ENCODE peak calls at places on chromosome 17, in six cellular contexts. One of them, this sample, is unnamed.

GRCh38 chr17:33653389-33653788 is 360.3 kb upstream of the ASIC2 start:
- DNase-seq in epithelial cell of esophagus: no peak
- DNase-seq in thoracic aorta: no peak
- DNase-seq in activated CD8-positive, alpha-beta T cell treated with anti-CD3 and anti-CD28 coated beads for 36 hours: no peak
- DNase-seq in A549: no peak
- DNase-seq in right atrium auricular region: no peak
- DNase-seq in this sample: no peak

GRCh38 chr17:76912585-76912984 is 44.4 kb downstream of the MGAT5B start:
- DNase-seq in thoracic aorta: no peak
- DNase-seq in activated CD8-positive, alpha-beta T cell treated with anti-CD3 and anti-CD28 coated beads for 36 hours: no peak
- DNase-seq in epithelial cell of esophagus: no peak
- DNase-seq in A549: no peak
- DNase-seq in right atrium auricular region: no peak
- DNase-seq in this sample: no peak

GRCh38 chr17:16378631-16379282 is 2.1 kb upstream of the UBB start:
- DNase-seq in A549: peak; percentile 78
- DNase-seq in epithelial cell of esophagus: peak; percentile 99
- DNase-seq in activated CD8-positive, alpha-beta T cell treated with anti-CD3 and anti-CD28 coated beads for 36 hours: no peak
- DNase-seq in thoracic aorta: no peak
- DNase-seq in right atrium auricular region: no peak
- DNase-seq in this sample: no peak

GRCh38 chr17:77838748-77839147 is 119.8 kb upstream of the TNRC6C start:
- DNase-seq in right atrium auricular region: no peak
- DNase-seq in activated CD8-positive, alpha-beta T cell treated with anti-CD3 and anti-CD28 coated beads for 36 hours: no peak
- DNase-seq in thoracic aorta: no peak
- DNase-seq in A549: no peak
- DNase-seq in epithelial cell of esophagus: no peak
- DNase-seq in this sample: no peak

GRCh38 chr17:77494664-77495435 is 354.1 kb downstream of the SEC14L1 start:
- DNase-seq in activated CD8-positive, alpha-beta T cell treated with anti-CD3 and anti-CD28 coated beads for 36 hours: peak; percentile 81
- DNase-seq in right atrium auricular region: peak; percentile 85
- DNase-seq in A549: peak; percentile 77
- DNase-seq in thoracic aorta: peak; percentile 49
- DNase-seq in epithelial cell of esophagus: peak; percentile 63
- DNase-seq in this sample: peak; percentile 87

GRCh38 chr17:68600123-68600880 is 865 bp downstream of the FAM20A start:
- DNase-seq in A549: peak; percentile 28
- DNase-seq in right atrium auricular region: no peak
- DNase-seq in thoracic aorta: no peak
- DNase-seq in epithelial cell of esophagus: peak; percentile 46
- DNase-seq in activated CD8-positive, alpha-beta T cell treated with anti-CD3 and anti-CD28 coated beads for 36 hours: peak; percentile 7
- DNase-seq in this sample: peak; percentile 65

GRCh38 chr17:35640977-35641526 is 53.9 kb downstream of the AP2B1 start:
- DNase-seq in activated CD8-positive, alpha-beta T cell treated with anti-CD3 and anti-CD28 coated beads for 36 hours: no peak
- DNase-seq in epithelial cell of esophagus: no peak
- DNase-seq in right atrium auricular region: no peak
- DNase-seq in thoracic aorta: no peak
- DNase-seq in A549: no peak
- DNase-seq in this sample: no peak

GRCh38 chr17:45700171-45701090 is 83.7 kb upstream of the CRHR1 start:
- DNase-seq in thoracic aorta: no peak
- DNase-seq in right atrium auricular region: no peak
- DNase-seq in activated CD8-positive, alpha-beta T cell treated with anti-CD3 and anti-CD28 coated beads for 36 hours: no peak
- DNase-seq in A549: no peak
- DNase-seq in epithelial cell of esophagus: peak; percentile 56
- DNase-seq in this sample: no peak

GRCh38 chr17:7943291-7943690 is 11.3 kb downstream of the CNTROB start:
- DNase-seq in activated CD8-positive, alpha-beta T cell treated with anti-CD3 and anti-CD28 coated beads for 36 hours: no peak
- DNase-seq in right atrium auricular region: no peak
- DNase-seq in epithelial cell of esophagus: no peak
- DNase-seq in thoracic aorta: no peak
- DNase-seq in A549: no peak
- DNase-seq in this sample: no peak

GRCh38 chr17:7897773-7898172 is 9.2 kb downstream of the CHD3 start:
- DNase-seq in thoracic aorta: no peak
- DNase-seq in epithelial cell of esophagus: peak; percentile 51
- DNase-seq in activated CD8-positive, alpha-beta T cell treated with anti-CD3 and anti-CD28 coated beads for 36 hours: peak; percentile 25
- DNase-seq in right atrium auricular region: no peak
- DNase-seq in A549: peak; percentile 72
- DNase-seq in this sample: no peak

GRCh38 chr17:8392674-8393469 is 4.8 kb downstream of the RNF222 start:
- DNase-seq in epithelial cell of esophagus: no peak
- DNase-seq in right atrium auricular region: no peak
- DNase-seq in A549: no peak
- DNase-seq in thoracic aorta: no peak
- DNase-seq in activated CD8-positive, alpha-beta T cell treated with anti-CD3 and anti-CD28 coated beads for 36 hours: no peak
- DNase-seq in this sample: no peak

GRCh38 chr17:44862278-44862914 is 14.7 kb downstream of the HIGD1B start:
- DNase-seq in thoracic aorta: no peak
- DNase-seq in epithelial cell of esophagus: no peak
- DNase-seq in A549: no peak
- DNase-seq in right atrium auricular region: no peak
- DNase-seq in activated CD8-positive, alpha-beta T cell treated with anti-CD3 and anti-CD28 coated beads for 36 hours: no peak
- DNase-seq in this sample: no peak

GRCh38 chr17:19904412-19904811 is 36.7 kb upstream of the ULK2 start:
- DNase-seq in right atrium auricular region: no peak
- DNase-seq in activated CD8-positive, alpha-beta T cell treated with anti-CD3 and anti-CD28 coated beads for 36 hours: no peak
- DNase-seq in epithelial cell of esophagus: no peak
- DNase-seq in thoracic aorta: no peak
- DNase-seq in A549: no peak
- DNase-seq in this sample: no peak

GRCh38 chr17:61203765-61204164 is 195.9 kb upstream of the TBX2 start:
- DNase-seq in A549: no peak
- DNase-seq in epithelial cell of esophagus: no peak
- DNase-seq in activated CD8-positive, alpha-beta T cell treated with anti-CD3 and anti-CD28 coated beads for 36 hours: no peak
- DNase-seq in right atrium auricular region: no peak
- DNase-seq in thoracic aorta: no peak
- DNase-seq in this sample: no peak

GRCh38 chr17:61201211-61201610 is 198.4 kb upstream of the TBX2 start:
- DNase-seq in epithelial cell of esophagus: no peak
- DNase-seq in activated CD8-positive, alpha-beta T cell treated with anti-CD3 and anti-CD28 coated beads for 36 hours: no peak
- DNase-seq in A549: peak; percentile 91
- DNase-seq in right atrium auricular region: no peak
- DNase-seq in thoracic aorta: no peak
- DNase-seq in this sample: no peak

GRCh38 chr17:61202564-61202963 is 197.1 kb upstream of the TBX2 start:
- DNase-seq in A549: peak; percentile 50
- DNase-seq in epithelial cell of esophagus: no peak
- DNase-seq in thoracic aorta: no peak
- DNase-seq in activated CD8-positive, alpha-beta T cell treated with anti-CD3 and anti-CD28 coated beads for 36 hours: no peak
- DNase-seq in right atrium auricular region: no peak
- DNase-seq in this sample: no peak

GRCh38 chr17:61199431-61200348 is 200.0 kb upstream of the TBX2 start:
- DNase-seq in A549: no peak
- DNase-seq in epithelial cell of esophagus: peak; percentile 39
- DNase-seq in activated CD8-positive, alpha-beta T cell treated with anti-CD3 and anti-CD28 coated beads for 36 hours: no peak
- DNase-seq in right atrium auricular region: no peak
- DNase-seq in thoracic aorta: no peak
- DNase-seq in this sample: no peak

GRCh38 chr17:61200349-61200735 is 199.3 kb upstream of the TBX2 start:
- DNase-seq in thoracic aorta: no peak
- DNase-seq in A549: no peak
- DNase-seq in activated CD8-positive, alpha-beta T cell treated with anti-CD3 and anti-CD28 coated beads for 36 hours: no peak
- DNase-seq in epithelial cell of esophagus: no peak
- DNase-seq in right atrium auricular region: no peak
- DNase-seq in this sample: no peak
- TF ChIP-seq CTCF in thoracic aorta: no peak
- TF ChIP-seq CTCF in A549: no peak
- TF ChIP-seq CTCF in activated CD8-positive, alpha-beta T cell treated with anti-CD3 and anti-CD28 coated beads for 36 hours: no peak
- TF ChIP-seq CTCF in epithelial cell of esophagus: no peak
- TF ChIP-seq CTCF in right atrium auricular region: no peak
- TF ChIP-seq CTCF in this sample: no peak

DNA sequence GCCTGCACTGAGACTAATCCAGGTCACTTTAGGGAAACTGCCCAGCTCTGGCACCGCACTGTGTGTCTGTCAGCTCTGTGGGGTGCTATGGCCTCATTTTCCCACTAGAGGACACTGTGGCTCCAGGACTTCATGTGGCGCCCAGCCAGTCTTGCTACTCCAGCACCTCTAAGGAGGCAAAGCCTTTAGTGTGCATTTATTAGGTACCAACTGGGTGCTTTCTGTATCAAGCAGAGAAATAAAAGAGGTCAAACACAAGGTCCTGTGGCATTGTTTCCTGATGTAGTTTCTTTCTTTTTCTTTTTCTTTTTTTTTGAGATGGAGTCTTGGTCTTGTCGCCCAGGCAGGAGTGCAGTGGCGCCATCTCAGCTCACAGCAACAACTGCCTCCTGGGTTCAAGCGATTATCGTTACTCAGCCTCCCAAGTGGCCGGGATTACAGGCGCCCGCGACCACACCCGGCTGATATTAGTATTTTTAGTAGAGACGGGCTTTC is 12.5 kb upstream of the RHBDL3 start:
- DNase-seq in A549: peak; percentile 84
- DNase-seq in epithelial cell of esophagus: peak; percentile 79
- DNase-seq in thoracic aorta: peak; percentile 45
- DNase-seq in right atrium auricular region: peak; percentile 83
- DNase-seq in activated CD8-positive, alpha-beta T cell treated with anti-CD3 and anti-CD28 coated beads for 36 hours: peak; percentile 89
- DNase-seq in this sample: peak; percentile 84
- TF ChIP-seq CTCF in A549: peak; percentile 99
- TF ChIP-seq CTCF in epithelial cell of esophagus: peak; percentile 99
- TF ChIP-seq CTCF in thoracic aorta: peak; percentile 92
- TF ChIP-seq CTCF in right atrium auricular region: peak; percentile 95
- TF ChIP-seq CTCF in activated CD8-positive, alpha-beta T cell treated with anti-CD3 and anti-CD28 coated beads for 36 hours: peak; percentile 98
- TF ChIP-seq CTCF in this sample: peak; percentile 100

DNA sequence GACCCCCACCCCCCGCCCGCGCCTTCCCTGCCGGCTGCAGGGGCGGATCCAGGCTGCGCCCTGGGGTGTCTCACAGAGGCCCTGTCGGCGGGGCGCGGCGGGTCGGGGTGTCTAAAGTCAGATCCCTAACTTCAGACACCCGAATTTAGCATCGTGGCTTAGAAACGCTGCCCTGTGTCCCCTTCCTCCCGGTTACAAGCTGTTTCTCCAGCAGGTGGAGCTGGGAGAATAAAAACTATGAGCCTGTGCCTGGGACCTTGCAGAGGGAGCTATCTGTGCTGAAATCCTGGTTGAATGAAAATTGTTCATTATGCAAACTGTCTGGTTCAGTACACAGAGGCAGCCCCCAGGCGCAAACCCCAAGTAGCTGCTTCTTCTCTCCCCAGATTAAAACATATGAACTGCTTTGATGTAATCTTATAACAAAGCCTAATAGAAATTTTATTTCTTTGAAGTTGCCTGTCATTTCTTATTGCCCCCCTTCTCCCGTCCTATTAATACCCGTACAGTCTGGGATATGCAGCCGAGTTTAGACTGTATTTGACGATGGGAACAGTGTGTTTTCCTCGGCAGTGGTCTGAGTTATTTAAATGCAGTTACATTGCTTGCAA is 79.0 kb downstream of the RPA1 start:
- DNase-seq in activated CD8-positive, alpha-beta T cell treated with anti-CD3 and anti-CD28 coated beads for 36 hours: peak; percentile 62
- DNase-seq in epithelial cell of esophagus: peak; percentile 78
- DNase-seq in right atrium auricular region: peak; percentile 68
- DNase-seq in thoracic aorta: peak; percentile 7
- DNase-seq in A549: peak; percentile 81
- DNase-seq in this sample: peak; percentile 54
- TF ChIP-seq CTCF in activated CD8-positive, alpha-beta T cell treated with anti-CD3 and anti-CD28 coated beads for 36 hours: peak; percentile 65
- TF ChIP-seq CTCF in epithelial cell of esophagus: peak; percentile 77
- TF ChIP-seq CTCF in right atrium auricular region: peak; percentile 69
- TF ChIP-seq CTCF in thoracic aorta: peak; percentile 75
- TF ChIP-seq CTCF in A549: peak; percentile 95
- TF ChIP-seq CTCF in this sample: peak; percentile 57

DNA sequence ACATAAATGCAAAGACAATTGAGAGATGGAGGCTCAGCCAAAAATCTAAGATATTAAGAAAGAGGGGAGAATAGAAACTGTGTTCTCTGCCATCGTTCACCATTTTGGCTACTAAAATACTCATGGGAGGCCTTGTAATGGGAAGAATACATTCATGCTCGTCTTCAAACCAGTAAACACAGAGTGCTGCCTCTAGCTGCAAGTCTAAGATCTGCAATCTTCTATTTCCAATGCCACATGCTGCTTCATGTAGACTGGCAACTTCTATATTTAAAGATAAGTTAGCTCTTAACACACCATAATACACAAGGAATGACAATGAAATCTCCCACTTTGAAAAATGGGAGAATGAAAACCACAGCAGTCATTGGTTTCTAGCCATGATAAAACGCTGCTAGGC is 387.3 kb downstream of the HS3ST3B1 start:
- DNase-seq in right atrium auricular region: no peak
- DNase-seq in A549: peak; percentile 30
- DNase-seq in thoracic aorta: no peak
- DNase-seq in activated CD8-positive, alpha-beta T cell treated with anti-CD3 and anti-CD28 coated beads for 36 hours: no peak
- DNase-seq in epithelial cell of esophagus: no peak
- DNase-seq in this sample: no peak
- TF ChIP-seq CTCF in right atrium auricular region: no peak
- TF ChIP-seq CTCF in A549: no peak
- TF ChIP-seq CTCF in thoracic aorta: no peak
- TF ChIP-seq CTCF in activated CD8-positive, alpha-beta T cell treated with anti-CD3 and anti-CD28 coated beads for 36 hours: no peak
- TF ChIP-seq CTCF in epithelial cell of esophagus: peak; percentile 29
- TF ChIP-seq CTCF in this sample: no peak

This sample was measured in nephron progenitor cell.